ENCODE peak calls at places on chromosome 21, in four cellular contexts. D is WTC11, C is GM12878, S is K562. A is an unnamed sample.

GRCh38 chr21:41470054-41470453 is 37.9 kb downstream of the TMPRSS2 start:
- DNase-seq in D (no peak), C (no peak), S (no peak), A (no peak)

GRCh38 chr21:41235214-41235613 is 67.3 kb downstream of the BACE2 start:
- DNase-seq in D (no peak), C (no peak), S (no peak), A (no peak)

GRCh38 chr21:34807881-34808568 is 139.2 kb downstream of the CLIC6 start:
- DNase-seq in D (no peak), C (no peak), S (no peak), A (no peak)

GRCh38 chr21:34204021-34204420 is 130.6 kb downstream of the MRPS6 start:
- DNase-seq in D (no peak), C (no peak), S (no peak), A (no peak)

GRCh38 chr21:42233067-42233981 is 14.4 kb downstream of the ABCG1 start:
- DNase-seq in D (peak; percentile 24), C (peak; percentile 82), S (peak; percentile 27), A (peak; percentile 66)

GRCh38 chr21:27536319-27536718 is 569.4 kb upstream of the ADAMTS5 start:
- DNase-seq in D (no peak), C (no peak), S (no peak), A (no peak)

GRCh38 chr21:42239973-42240372 is 21.0 kb downstream of the ABCG1 start:
- DNase-seq in D (no peak), C (no peak), S (no peak), A (no peak)

GRCh38 chr21:34029724-34030528 is 43.5 kb upstream of the MRPS6 start:
- DNase-seq in D (peak; percentile 62), C (peak; percentile 87), S (peak; percentile 89), A (peak; percentile 56)

GRCh38 chr21:41778974-41779600 is 12.2 kb upstream of the RIPK4 start:
- DNase-seq in D (peak; percentile 51), C (no peak), S (peak; percentile 12), A (no peak)

GRCh38 chr21:21712761-21713558 is 714.8 kb downstream of the NCAM2 start:
- DNase-seq in D (no peak), C (no peak), S (no peak), A (no peak)

GRCh38 chr21:34797202-34797527 is 128.4 kb downstream of the CLIC6 start:
- DNase-seq in D (no peak), C (no peak), S (no peak), A (no peak)

GRCh38 chr21:35048706-35049617 is at the start of gene RUNX1:
- DNase-seq in D (no peak), C (peak; percentile 92), S (peak; percentile 61), A (no peak)

GRCh38 chr21:34336245-34336644 is 27.6 kb upstream of the KCNE2 start:
- DNase-seq in D (no peak), C (no peak), S (no peak), A (no peak)

GRCh38 chr21:25118648-25119047 is 488.6 kb downstream of the MRPL39 start:
- DNase-seq in D (no peak), C (no peak), S (no peak), A (no peak)

GRCh38 chr21:38712076-38712475 is 93.7 kb upstream of the ETS2 start:
- DNase-seq in D (peak; percentile 53), C (no peak), S (peak; percentile 51), A (peak; percentile 36)

GRCh38 chr21:34534522-34534921 is 22.5 kb upstream of the KCNE1 start:
- DNase-seq in D (no peak), C (no peak), S (no peak), A (no peak)

GRCh38 chr21:24050233-24050632 is 1557.0 kb downstream of the MRPL39 start:
- DNase-seq in D (no peak), C (no peak), S (no peak), A (no peak)

GRCh38 chr21:33688343-33688742 is 46.0 kb downstream of the ITSN1 start:
- DNase-seq in D (no peak), C (no peak), S (no peak), A (no peak)

DNA sequence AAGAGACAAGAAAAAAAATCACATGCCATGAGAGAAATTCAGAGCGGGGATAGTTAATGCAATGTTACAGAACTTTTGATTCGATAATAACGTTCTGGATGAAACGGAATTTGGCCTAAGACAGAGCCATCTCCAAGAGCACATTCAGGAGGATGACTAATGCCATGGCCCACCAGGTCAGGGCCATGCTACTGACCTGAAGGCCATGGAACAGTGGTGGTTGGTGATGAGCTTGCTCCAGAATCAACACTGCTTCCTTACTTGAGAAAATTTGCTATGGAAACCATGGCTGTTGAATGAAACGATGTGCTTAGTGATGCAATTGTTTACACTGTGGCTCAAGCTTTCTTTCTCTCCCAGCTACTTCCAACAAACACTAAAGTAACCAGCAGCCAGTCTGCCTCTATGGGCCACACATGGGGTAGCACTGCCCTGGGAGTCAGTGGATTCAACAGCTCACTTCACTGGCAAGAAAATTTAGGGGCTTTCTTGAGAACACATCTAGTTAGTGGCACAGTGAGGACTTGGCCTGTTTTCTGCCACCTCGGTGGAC is 299.1 kb downstream of the PCP4 start:
- DNase-seq in D (no peak), C (no peak), S (no peak), A (no peak)
- TF ChIP-seq USF1 in D (no peak), C (no peak), S (no peak), A (no peak)

DNA sequence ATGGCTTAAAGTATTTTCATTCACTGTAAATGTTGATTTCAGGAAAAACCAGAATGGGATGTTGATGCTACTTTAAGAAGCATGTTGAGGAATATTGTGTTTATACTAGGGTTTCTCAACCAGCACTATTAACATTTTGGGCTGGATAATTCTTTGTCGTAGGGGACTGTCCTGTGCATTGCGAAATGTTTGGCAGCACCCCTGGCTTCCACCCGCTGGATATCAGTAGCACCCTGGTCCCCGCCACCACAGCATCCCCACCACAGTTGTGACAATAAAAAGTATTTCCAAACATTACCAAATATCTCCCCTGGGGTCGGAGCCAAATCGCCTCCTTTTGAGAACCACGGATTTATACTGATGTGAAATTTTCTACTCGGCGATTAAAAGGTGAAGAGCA is 41.9 kb downstream of the BTG3 start:
- DNase-seq in D (no peak), C (no peak), S (no peak), A (no peak)
- TF ChIP-seq USF1 in D (no peak), C (no peak), S (no peak), A (no peak)

DNA sequence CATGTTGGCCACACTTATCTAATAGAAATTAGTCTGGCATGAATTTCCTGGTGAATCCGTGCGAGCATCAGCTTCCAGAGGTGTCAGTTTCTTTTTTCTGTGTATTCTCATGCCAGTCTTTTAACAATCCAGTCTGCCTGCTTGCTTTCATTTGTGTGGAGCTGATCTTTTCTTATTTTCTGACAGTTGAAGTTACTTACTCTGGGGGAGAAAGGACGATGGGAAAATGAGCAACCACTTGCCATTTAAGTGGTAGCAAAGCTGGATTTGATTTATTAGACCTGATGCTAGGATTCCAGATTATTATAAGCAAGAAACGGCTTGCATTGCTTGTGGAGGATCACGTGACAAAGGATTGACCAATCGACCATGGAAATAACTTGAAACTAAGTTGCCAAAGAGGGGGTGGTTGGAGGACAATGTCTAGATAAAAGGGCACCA is 24.3 kb upstream of the APP start:
- DNase-seq in D (no peak), C (no peak), S (no peak), A (no peak)
- TF ChIP-seq USF1 in D (no peak), C (no peak), S (no peak), A (no peak)

GRCh38 chr21:36709030-36709867 is 10.3 kb downstream of the SIM2 start:
- DNase-seq in D (peak; percentile 36), C (no peak), S (no peak), A (no peak)

GRCh38 chr21:36709868-36710728 is 11.2 kb downstream of the SIM2 start:
- DNase-seq in D (peak; percentile 56), C (no peak), S (no peak), A (no peak)

GRCh38 chr21:36707763-36708511 is 9.0 kb downstream of the SIM2 start:
- DNase-seq in D (no peak), C (no peak), S (no peak), A (no peak)

GRCh38 chr21:36706951-36707762 is 8.2 kb downstream of the SIM2 start:
- DNase-seq in D (no peak), C (no peak), S (peak; percentile 17), A (peak; percentile 57)

GRCh38 chr21:36708512-36709029 is 9.7 kb downstream of the SIM2 start:
- DNase-seq in D (no peak), C (no peak), S (no peak), A (no peak)
- TF ChIP-seq USF1 in D (no peak), C (no peak), S (no peak), A (no peak)

GRCh38 chr21:45433301-45433700 is 28.3 kb downstream of the COL18A1 start:
- DNase-seq in D (no peak), C (no peak), S (no peak), A (no peak)
- TF ChIP-seq USF1 in D (no peak), C (no peak), S (no peak), A (no peak)

GRCh38 chr21:32414579-32415358 is 2.3 kb downstream of the EVA1C start:
- DNase-seq in D (no peak), C (no peak), S (peak; percentile 22), A (peak; percentile 42)
- TF ChIP-seq USF1 in D (no peak), C (no peak), S (no peak), A (no peak)

DNA sequence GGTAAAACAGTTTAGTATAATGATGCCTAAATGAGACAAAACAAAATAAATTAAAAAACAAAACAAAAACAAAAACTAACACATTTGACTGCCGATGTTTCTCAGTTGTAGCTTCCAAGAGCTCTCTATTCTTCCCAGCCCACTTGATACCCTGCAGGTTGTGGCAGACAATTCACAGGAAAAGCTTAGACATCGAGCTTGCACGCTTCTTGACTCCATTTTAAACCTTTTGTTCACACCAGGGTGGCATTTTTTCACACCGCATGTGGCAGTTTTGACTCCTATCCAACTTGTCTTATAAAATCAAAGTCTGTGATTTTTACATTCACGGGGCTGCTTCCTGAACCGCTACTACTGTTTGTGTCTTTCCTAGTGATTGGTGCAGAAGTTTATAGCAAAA is 575.9 kb downstream of the USP25 start:
- DNase-seq in D (no peak), C (no peak), S (no peak), A (no peak)
- TF ChIP-seq USF1 in D (no peak), C (no peak), S (no peak), A (no peak)

GRCh38 chr21:43365611-43366426 is 61.1 kb downstream of the SIK1 start:
- DNase-seq in D (no peak), C (no peak), S (no peak), A (no peak)

GRCh38 chr21:43367859-43368258 is 59.1 kb downstream of the SIK1 start:
- DNase-seq in D (no peak), C (no peak), S (no peak), A (no peak)

GRCh38 chr21:43366656-43367055 is 60.3 kb downstream of the SIK1 start:
- DNase-seq in D (no peak), C (no peak), S (no peak), A (no peak)

GRCh38 chr21:43368685-43369084 is 58.2 kb downstream of the SIK1 start:
- DNase-seq in D (no peak), C (no peak), S (no peak), A (no peak)

GRCh38 chr21:43367296-43367695 is 59.6 kb downstream of the SIK1 start:
- DNase-seq in D (no peak), C (no peak), S (no peak), A (peak; percentile 78)
- TF ChIP-seq USF1 in D (no peak), C (no peak), S (no peak), A (no peak)

A was measured in SK-N-SH.